ENCODE peak calls at places on chromosome 4, in eight cellular contexts. R, C, Q, S, Y, W, G and X are unnamed samples.

GRCh38 chr4:138893991-138894390 is 121.6 kb upstream of the NOCT start:
- DNase-seq in R (no peak), C (no peak), Q (no peak), S (no peak), Y (no peak), W (no peak), G (no peak), X (no peak)

GRCh38 chr4:107755841-107756356 is 35.9 kb upstream of the PAPSS1 start:
- DNase-seq in R (no peak), C (no peak), Q (no peak), S (peak), Y (no peak), W (no peak), G (no peak), X (no peak)

GRCh38 chr4:88219099-88219498 is 60.7 kb upstream of the ABCG2 start:
- DNase-seq in R (no peak), C (peak), Q (no peak), S (no peak), Y (no peak), W (no peak), G (no peak), X (peak)

GRCh38 chr4:84952004-84952403 is 14.5 kb downstream of the WDFY3 start:
- DNase-seq in R (no peak), C (no peak), Q (no peak), S (no peak), Y (no peak), W (no peak), G (no peak), X (no peak)

GRCh38 chr4:159526172-159526571 is 423.3 kb downstream of the RAPGEF2 start:
- DNase-seq in R (no peak), C (no peak), Q (no peak), S (no peak), Y (no peak), W (no peak), G (no peak), X (no peak)

GRCh38 chr4:83276299-83277040 is 8.1 kb downstream of the COQ2 start:
- DNase-seq in R (no peak), C (no peak), Q (no peak), S (no peak), Y (no peak), W (no peak), G (no peak), X (no peak)

GRCh38 chr4:128322311-128322710 is 34.7 kb upstream of the PGRMC2 start:
- DNase-seq in R (no peak), C (no peak), Q (no peak), S (no peak), Y (no peak), W (no peak), G (no peak), X (no peak)

GRCh38 chr4:112284662-112285411 is 867 bp downstream of the TIFA start:
- DNase-seq in R (peak), C (peak), Q (no peak), S (no peak), Y (peak), W (no peak), G (no peak), X (peak)

GRCh38 chr4:84673475-84674230 is 90.7 kb downstream of the CDS1 start:
- DNase-seq in R (no peak), C (no peak), Q (no peak), S (no peak), Y (no peak), W (no peak), G (no peak), X (no peak)

GRCh38 chr4:1578968-1579833 is 104.9 kb downstream of the FAM53A start:
- DNase-seq in R (peak), C (peak), Q (no peak), S (peak), Y (peak), W (peak), G (peak), X (peak)

GRCh38 chr4:163048447-163048846 is 118.2 kb downstream of the NAF1 start:
- DNase-seq in R (no peak), C (peak), Q (no peak), S (peak), Y (peak), W (peak), G (no peak), X (peak)

GRCh38 chr4:3311095-3311372 is 18.2 kb downstream of the RGS12 start:
- DNase-seq in R (no peak), C (no peak), Q (no peak), S (peak), Y (no peak), W (peak), G (no peak), X (no peak)

GRCh38 chr4:112857461-112857860 is 192.0 kb upstream of the ANK2 start:
- DNase-seq in R (no peak), C (no peak), Q (no peak), S (no peak), Y (no peak), W (no peak), G (no peak), X (no peak)

GRCh38 chr4:17823871-17824669 is 13.3 kb downstream of the NCAPG start:
- DNase-seq in R (no peak), C (no peak), Q (no peak), S (no peak), Y (no peak), W (no peak), G (no peak), X (no peak)

GRCh38 chr4:124711469-124712416 is 789 bp downstream of the ANKRD50 start:
- DNase-seq in R (peak), C (peak), Q (no peak), S (peak), Y (peak), W (peak), G (peak), X (no peak)

GRCh38 chr4:106444557-106444956 is 76.0 kb upstream of the GIMD1 start:
- DNase-seq in R (no peak), C (no peak), Q (no peak), S (no peak), Y (no peak), W (no peak), G (no peak), X (no peak)

GRCh38 chr4:153347117-153347516 is 2.6 kb downstream of the MND1 start:
- DNase-seq in R (no peak), C (no peak), Q (no peak), S (no peak), Y (no peak), W (no peak), G (no peak), X (peak)

GRCh38 chr4:151408630-151409469 is at the start of gene FHIP1A:
- DNase-seq in R (peak), C (peak), Q (no peak), S (peak), Y (peak), W (peak), G (peak), X (peak)

GRCh38 chr4:11028334-11028733 is 343.8 kb upstream of the CLNK start:
- DNase-seq in R (no peak), C (no peak), Q (no peak), S (no peak), Y (no peak), W (no peak), G (no peak), X (no peak)

GRCh38 chr4:142850478-142850877 is 4.4 kb upstream of the INPP4B start:
- DNase-seq in R (no peak), C (peak), Q (no peak), S (no peak), Y (no peak), W (no peak), G (no peak), X (no peak)

GRCh38 chr4:63080929-63081328 is 1328.3 kb downstream of the TECRL start:
- DNase-seq in R (no peak), C (no peak), Q (no peak), S (no peak), Y (no peak), W (no peak), G (no peak), X (no peak)

GRCh38 chr4:96009720-96010119 is 169.8 kb downstream of the PDHA2 start:
- DNase-seq in R (no peak), C (no peak), Q (no peak), S (no peak), Y (no peak), W (no peak), G (no peak), X (no peak)

GRCh38 chr4:18869166-18869565 is 847.6 kb upstream of the LCORL start:
- DNase-seq in R (no peak), C (peak), Q (no peak), S (no peak), Y (no peak), W (no peak), G (no peak), X (no peak)
- H3K27ac ChIP-seq in R (no peak), C (no peak), Q (no peak), S (no peak), Y (no peak), W (no peak), G (no peak), X (no peak)

GRCh38 chr4:5708829-5709680 is 696 bp upstream of the EVC2 start:
- DNase-seq in R (no peak), C (no peak), Q (no peak), S (peak), Y (no peak), W (no peak), G (no peak), X (no peak)
- H3K27ac ChIP-seq in R (peak), C (no peak), Q (peak), S (no peak), Y (peak), W (peak), G (peak), X (no peak)

GRCh38 chr4:176303938-176304337 is 15.8 kb upstream of the SPCS3 start:
- DNase-seq in R (no peak), C (no peak), Q (no peak), S (no peak), Y (no peak), W (no peak), G (no peak), X (no peak)

GRCh38 chr4:176300565-176300964 is 19.2 kb upstream of the SPCS3 start:
- DNase-seq in R (no peak), C (no peak), Q (no peak), S (no peak), Y (no peak), W (no peak), G (no peak), X (no peak)

GRCh38 chr4:176300036-176300435 is 19.7 kb upstream of the SPCS3 start:
- DNase-seq in R (no peak), C (no peak), Q (no peak), S (no peak), Y (no peak), W (no peak), G (no peak), X (no peak)

GRCh38 chr4:176298664-176299063 is 21.1 kb upstream of the SPCS3 start:
- DNase-seq in R (no peak), C (no peak), Q (no peak), S (no peak), Y (no peak), W (no peak), G (no peak), X (no peak)

GRCh38 chr4:176302283-176303275 is 17.2 kb upstream of the SPCS3 start:
- DNase-seq in R (no peak), C (no peak), Q (no peak), S (no peak), Y (no peak), W (no peak), G (no peak), X (no peak)
- H3K27ac ChIP-seq in R (no peak), C (peak), Q (no peak), S (no peak), Y (no peak), W (no peak), G (no peak), X (no peak)

GRCh38 chr4:8453957-8454356 is 13.4 kb downstream of the TRMT44 start:
- DNase-seq in R (no peak), C (no peak), Q (no peak), S (no peak), Y (no peak), W (no peak), G (no peak), X (no peak)

DNA sequence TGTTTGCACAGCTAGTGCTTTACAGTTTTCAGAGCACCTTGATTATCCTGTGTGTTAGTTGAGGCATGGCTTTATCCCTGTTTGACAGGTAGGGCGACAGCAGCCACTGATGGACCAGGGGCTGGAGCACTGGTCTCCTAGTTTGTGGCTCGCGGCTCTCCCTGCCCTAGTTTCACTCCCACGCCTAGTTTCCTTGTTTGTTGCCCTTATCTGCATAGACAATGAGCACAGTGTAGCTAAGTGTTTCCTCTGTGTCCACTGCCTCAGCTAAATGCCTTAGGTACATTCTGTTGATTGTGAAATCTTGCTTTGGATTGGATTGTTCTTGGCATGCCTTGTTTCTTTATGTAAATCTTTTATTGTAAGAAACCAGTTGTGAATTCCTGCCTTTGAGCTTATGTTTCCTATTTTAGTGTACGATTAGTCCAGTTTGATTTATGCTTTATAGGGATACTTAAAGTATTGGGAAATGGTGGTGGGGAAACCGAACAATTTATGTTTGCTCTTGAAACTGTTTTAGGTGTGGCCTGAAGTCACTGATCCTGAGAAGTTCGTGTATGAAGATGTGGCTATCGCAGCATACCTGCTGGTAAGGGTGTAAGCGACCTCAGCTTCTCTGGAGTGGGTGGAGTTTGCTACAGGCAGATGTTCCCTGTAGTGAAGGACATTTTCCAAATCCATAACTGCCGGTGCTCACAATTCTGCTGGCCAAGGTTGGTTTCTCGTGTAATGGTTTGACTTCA is 11.0 kb downstream of the TRMT44 start:
- DNase-seq in R (no peak), C (no peak), Q (no peak), S (no peak), Y (no peak), W (peak), G (no peak), X (no peak)
- H3K27ac ChIP-seq in R (no peak), C (no peak), Q (no peak), S (no peak), Y (no peak), W (peak), G (no peak), X (no peak)

GRCh38 chr4:184807261-184807660 is 18.5 kb downstream of the ACSL1 start:
- DNase-seq in R (no peak), C (no peak), Q (no peak), S (no peak), Y (no peak), W (peak), G (no peak), X (no peak)
- H3K27ac ChIP-seq in R (peak), C (no peak), Q (no peak), S (no peak), Y (peak), W (peak), G (peak), X (no peak)

GRCh38 chr4:7964890-7965662 is 25.4 kb upstream of the AFAP1 start:
- DNase-seq in R (no peak), C (no peak), Q (no peak), S (peak), Y (peak), W (no peak), G (no peak), X (no peak)
- H3K27ac ChIP-seq in R (peak), C (no peak), Q (no peak), S (no peak), Y (no peak), W (peak), G (no peak), X (no peak)

GRCh38 chr4:170748975-170749374 is 659.2 kb upstream of the AADAT start:
- DNase-seq in R (no peak), C (no peak), Q (no peak), S (no peak), Y (no peak), W (no peak), G (no peak), X (no peak)
- H3K27ac ChIP-seq in R (no peak), C (no peak), Q (no peak), S (no peak), Y (no peak), W (no peak), G (no peak), X (no peak)

GRCh38 chr4:144809056-144809640 is 163.2 kb downstream of the HHIP start:
- DNase-seq in R (no peak), C (no peak), Q (no peak), S (peak), Y (no peak), W (no peak), G (no peak), X (no peak)
- H3K27ac ChIP-seq in R (no peak), C (no peak), Q (no peak), S (no peak), Y (no peak), W (no peak), G (no peak), X (no peak)

DNA sequence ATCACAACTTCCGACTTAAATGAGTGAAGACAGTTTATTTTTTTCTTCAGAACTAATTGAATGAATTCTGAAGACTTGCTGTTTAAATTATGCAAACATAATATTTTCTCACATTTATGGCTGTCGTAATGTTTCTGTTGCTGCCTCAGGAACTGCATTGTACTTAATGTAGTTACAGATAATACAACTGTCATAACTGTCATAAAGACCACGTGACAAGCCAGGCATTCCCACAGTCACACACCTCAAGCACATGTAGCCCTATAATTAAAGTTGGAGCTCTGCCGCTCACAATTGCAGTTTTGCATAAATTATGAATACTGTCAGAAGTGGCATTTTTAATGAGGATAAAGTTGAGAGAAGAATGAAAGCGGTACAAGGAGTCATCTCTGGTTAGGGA is 38.6 kb upstream of the GALNTL6 start:
- DNase-seq in R (no peak), C (no peak), Q (no peak), S (no peak), Y (no peak), W (no peak), G (no peak), X (no peak)
- H3K27ac ChIP-seq in R (no peak), C (no peak), Q (no peak), S (no peak), Y (no peak), W (no peak), G (no peak), X (no peak)

GRCh38 chr4:73868206-73869129 is 725 bp upstream of the CXCL1 start:
- DNase-seq in R (no peak), C (no peak), Q (no peak), S (no peak), Y (no peak), W (no peak), G (no peak), X (no peak)
- H3K27ac ChIP-seq in R (no peak), C (no peak), Q (peak), S (no peak), Y (no peak), W (peak), G (no peak), X (no peak)